ENCODE peak calls at places on chromosome 20, in seven cellular contexts. U is NB4; H is astrocyte of the hippocampus; I is CD8-positive, alpha-beta T cell; L is H54; R is KBM-7; K is brain microvascular endothelial cell. E is an unnamed sample.

GRCh38 chr20:9059931-9060330 is 9.0 kb upstream of the PLCB4 start:
- DNase-seq in U (no peak), H (peak; percentile 46), I (no peak), L (no peak), R (no peak), K (peak; percentile 40), E (no peak)

GRCh38 chr20:61933951-61934715 is 131.5 kb downstream of the TAF4 start:
- DNase-seq in U (no peak), H (no peak), I (no peak), L (no peak), R (no peak), K (no peak), E (no peak)

GRCh38 chr20:2515203-2515602 is 6.5 kb upstream of the ZNF343 start:
- DNase-seq in U (no peak), H (no peak), I (no peak), L (no peak), R (no peak), K (no peak), E (no peak)

GRCh38 chr20:44496976-44497375 is 21.3 kb downstream of the TTPAL start:
- DNase-seq in U (no peak), H (peak; percentile 75), I (no peak), L (peak; percentile 58), R (no peak), K (peak; percentile 82), E (peak; percentile 49)

GRCh38 chr20:23117738-23118137 is 31.6 kb upstream of the CD93 start:
- DNase-seq in U (no peak), H (no peak), I (no peak), L (no peak), R (no peak), K (no peak), E (no peak)

GRCh38 chr20:43695571-43695970 is 28.7 kb downstream of the MYBL2 start:
- DNase-seq in U (no peak), H (no peak), I (no peak), L (no peak), R (no peak), K (no peak), E (no peak)

GRCh38 chr20:34579191-34579661 is 20.7 kb downstream of the MAP1LC3A start:
- DNase-seq in U (peak; percentile 53), H (peak; percentile 92), I (no peak), L (peak; percentile 65), R (no peak), K (peak; percentile 77), E (peak; percentile 77)

GRCh38 chr20:25065044-25065624 is 7.2 kb upstream of the ACSS1 start:
- DNase-seq in U (no peak), H (no peak), I (no peak), L (no peak), R (no peak), K (no peak), E (no peak)

GRCh38 chr20:34524426-34524825 is 8.2 kb downstream of the DYNLRB1 start:
- DNase-seq in U (no peak), H (no peak), I (no peak), L (no peak), R (no peak), K (no peak), E (no peak)

GRCh38 chr20:25459916-25460590 is 52.6 kb downstream of the GINS1 start:
- DNase-seq in U (peak; percentile 23), H (no peak), I (no peak), L (no peak), R (no peak), K (no peak), E (no peak)

GRCh38 chr20:61291166-61291829 is 39.2 kb downstream of the CDH4 start:
- DNase-seq in U (no peak), H (no peak), I (no peak), L (no peak), R (no peak), K (no peak), E (no peak)

GRCh38 chr20:35173576-35174192 is 1.8 kb downstream of the PROCR start:
- DNase-seq in U (no peak), H (no peak), I (no peak), L (no peak), R (no peak), K (no peak), E (no peak)

GRCh38 chr20:48933017-48933766 is 11.7 kb downstream of the ARFGEF2 start:
- DNase-seq in U (no peak), H (no peak), I (no peak), L (no peak), R (no peak), K (no peak), E (no peak)

GRCh38 chr20:20215976-20216727 is 151.8 kb upstream of the INSM1 start:
- DNase-seq in U (no peak), H (no peak), I (no peak), L (no peak), R (no peak), K (no peak), E (no peak)

GRCh38 chr20:56875052-56875663 is 246.1 kb downstream of the TFAP2C start:
- DNase-seq in U (peak; percentile 67), H (peak; percentile 69), I (no peak), L (peak; percentile 95), R (no peak), K (peak; percentile 85), E (peak; percentile 92)

GRCh38 chr20:48066256-48066655 is 281.0 kb upstream of the SULF2 start:
- DNase-seq in U (peak; percentile 51), H (no peak), I (no peak), L (no peak), R (no peak), K (peak; percentile 92), E (peak; percentile 33)

GRCh38 chr20:37333848-37334318 is 12.1 kb upstream of the SRC start:
- DNase-seq in U (no peak), H (no peak), I (no peak), L (no peak), R (no peak), K (no peak), E (no peak)

GRCh38 chr20:48761023-48761785 is 66.6 kb downstream of the PREX1 start:
- DNase-seq in U (peak; percentile 94), H (no peak), I (peak; percentile 43), L (no peak), R (peak; percentile 56), K (no peak), E (no peak)

GRCh38 chr20:25287631-25288290 is 39.9 kb downstream of the PYGB start:
- DNase-seq in U (no peak), H (no peak), I (no peak), L (no peak), R (no peak), K (no peak), E (no peak)

GRCh38 chr20:22921595-22922421 is 113.3 kb upstream of the SSTR4 start:
- DNase-seq in U (peak; percentile 89), H (peak; percentile 5), I (no peak), L (peak; percentile 6), R (peak; percentile 74), K (peak; percentile 59), E (peak; percentile 38)

GRCh38 chr20:11807070-11807741 is 110.5 kb upstream of the BTBD3 start:
- DNase-seq in U (no peak), H (peak; percentile 88), I (no peak), L (peak; percentile 44), R (no peak), K (peak; percentile 85), E (peak; percentile 82)

GRCh38 chr20:9348746-9349145 is 165.6 kb upstream of the LAMP5 start:
- DNase-seq in U (no peak), H (no peak), I (no peak), L (no peak), R (no peak), K (no peak), E (no peak)

GRCh38 chr20:856361-856775 is 22.9 kb downstream of the FAM110A start:
- DNase-seq in U (no peak), H (peak; percentile 96), I (no peak), L (peak; percentile 89), R (no peak), K (peak; percentile 22), E (peak; percentile 82)

GRCh38 chr20:18380908-18381529 is 85.8 kb downstream of the DZANK1 start:
- DNase-seq in U (no peak), H (no peak), I (no peak), L (no peak), R (no peak), K (no peak), E (no peak)

GRCh38 chr20:50368813-50369224 is 141.4 kb upstream of the PTPN1 start:
- DNase-seq in U (no peak), H (peak; percentile 22), I (no peak), L (no peak), R (no peak), K (peak; percentile 67), E (no peak)

GRCh38 chr20:23156842-23157423 is 70.8 kb upstream of the CD93 start:
- DNase-seq in U (no peak), H (no peak), I (no peak), L (no peak), R (no peak), K (no peak), E (peak; percentile 31)

GRCh38 chr20:38658879-38659612 is 57.4 kb downstream of the ARHGAP40 start:
- DNase-seq in U (no peak), H (peak; percentile 30), I (no peak), L (no peak), R (peak; percentile 25), K (no peak), E (peak; percentile 61)

GRCh38 chr20:34922654-34923381 is 32.8 kb downstream of the GSS start:
- DNase-seq in U (no peak), H (peak; percentile 91), I (no peak), L (peak; percentile 51), R (no peak), K (peak; percentile 53), E (peak; percentile 87)

GRCh38 chr20:36467076-36467999 is 74.0 kb upstream of the MYL9 start:
- DNase-seq in U (no peak), H (peak; percentile 23), I (peak; percentile 10), L (peak; percentile 70), R (peak; percentile 32), K (no peak), E (peak; percentile 74)

GRCh38 chr20:7829776-7830175 is 110.5 kb downstream of the HAO1 start:
- DNase-seq in U (no peak), H (no peak), I (no peak), L (no peak), R (no peak), K (no peak), E (no peak)

GRCh38 chr20:46712056-46712636 is 2.7 kb downstream of the SLC2A10 start:
- DNase-seq in U (no peak), H (no peak), I (no peak), L (no peak), R (no peak), K (no peak), E (no peak)